ENCODE peak calls at places on chromosomes 6 and 20, in seven cellular contexts. H, J, G, T, K, V and M are unnamed samples.

GRCh38 chr6:99225172-99225571 is 124.3 kb downstream of the FAXC start:
- DNase-seq in V (no peak), G (no peak), H (no peak), T (no peak), K (no peak), J (no peak), M (no peak)

GRCh38 chr6:160215232-160215631 is 43.4 kb downstream of the SLC22A2 start:
- DNase-seq in V (no peak), T (no peak), H (no peak), J (no peak), G (no peak), K (no peak), M (no peak)

GRCh38 chr6:170522565-170523183 is 30.4 kb downstream of the PSMB1 start:
- DNase-seq in G (no peak), J (peak), H (no peak), T (no peak), K (no peak), V (no peak), M (peak)

GRCh38 chr20:64219202-64219601 is 36.3 kb upstream of the PCMTD2 start:
- DNase-seq in H (no peak), G (no peak), K (no peak), V (no peak), J (no peak), T (no peak), M (peak)

GRCh38 chr20:36342721-36343120 is 36.6 kb downstream of the DLGAP4 start:
- DNase-seq in J (no peak), V (no peak), G (no peak), H (peak), K (no peak), T (no peak), M (no peak)

GRCh38 chr6:124901105-124901504 is 61.1 kb upstream of the RNF217 start:
- DNase-seq in G (no peak), T (no peak), H (no peak), V (no peak), K (no peak), J (no peak), M (no peak)

GRCh38 chr6:12844284-12845223 is 128.0 kb downstream of the PHACTR1 start:
- DNase-seq in T (no peak), K (no peak), G (no peak), V (no peak), H (no peak), J (peak), M (no peak)

GRCh38 chr6:125745281-125746018 is 4.0 kb upstream of the HEY2 start:
- DNase-seq in V (no peak), G (no peak), H (no peak), J (peak), K (no peak), T (no peak), M (no peak)

GRCh38 chr6:89313006-89313405 is 2.1 kb downstream of the GABRR2 start:
- DNase-seq in T (no peak), K (peak), H (no peak), V (no peak), G (no peak), J (peak), M (no peak)
- H3K27ac ChIP-seq in T (no peak), K (peak), H (no peak), V (no peak), G (no peak), J (no peak), M (no peak)

GRCh38 chr6:92762414-92763374 is 656.7 kb downstream of the EPHA7 start:
- DNase-seq in G (no peak), H (no peak), T (no peak), K (no peak), V (no peak), J (no peak), M (no peak)
- H3K4me3 ChIP-seq in G (no peak), H (no peak), T (no peak), K (no peak), V (no peak), J (no peak), M (no peak)

GRCh38 chr6:73382462-73383113 is 12.0 kb upstream of the DDX43 start:
- DNase-seq in J (no peak), H (no peak), V (no peak), K (no peak), G (no peak), T (no peak), M (no peak)
- H3K27ac ChIP-seq in J (no peak), H (no peak), V (no peak), K (no peak), G (no peak), T (no peak), M (no peak)

GRCh38 chr6:107495196-107495643 is 5.3 kb downstream of the SOBP start:
- DNase-seq in K (peak), G (no peak), V (no peak), J (no peak), H (no peak), T (peak), M (no peak)
- H3K4me3 ChIP-seq in K (peak), G (no peak), V (no peak), J (no peak), H (no peak), T (no peak), M (no peak)

GRCh38 chr20:34579936-34580587 is 21.5 kb downstream of the MAP1LC3A start:
- DNase-seq in J (no peak), V (no peak), H (no peak), T (peak), G (no peak), K (no peak), M (peak)

GRCh38 chr20:34579191-34579661 is 20.7 kb downstream of the MAP1LC3A start:
- DNase-seq in T (peak), V (no peak), K (peak), J (no peak), G (no peak), H (no peak), M (peak)

GRCh38 chr20:34582221-34582620 is 23.7 kb downstream of the MAP1LC3A start:
- DNase-seq in K (no peak), V (no peak), T (peak), J (no peak), H (no peak), G (no peak), M (no peak)

GRCh38 chr20:34581341-34582189 is 23.0 kb downstream of the MAP1LC3A start:
- DNase-seq in T (peak), K (no peak), V (no peak), G (no peak), H (no peak), J (no peak), M (no peak)

DNA sequence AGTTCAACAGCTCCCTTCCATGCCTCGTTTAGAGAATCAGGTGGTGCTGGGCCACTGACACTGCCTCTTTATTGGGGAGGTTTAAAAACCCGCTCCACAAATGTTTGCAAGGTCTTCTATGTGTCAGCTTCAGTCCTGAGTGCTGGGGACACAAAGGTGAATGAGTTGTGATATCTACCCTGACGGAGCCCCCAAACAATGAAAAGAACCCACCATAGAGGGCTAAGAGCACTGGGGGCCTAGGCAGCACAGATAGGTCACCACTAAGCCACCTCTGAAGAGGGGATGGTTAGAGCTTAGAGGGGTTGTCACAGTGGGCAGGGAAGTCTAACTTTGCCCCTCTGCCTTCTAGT is 22.0 kb downstream of the MAP1LC3A start:
- DNase-seq in J (no peak), T (no peak), V (no peak), K (no peak), G (no peak), H (no peak), M (no peak)
- H3K27ac ChIP-seq in J (no peak), T (no peak), V (no peak), K (peak), G (no peak), H (peak), M (no peak)